ENCODE peak calls at places on chromosome 2, in four cellular contexts. K is NCI-H2081, Y is mucosa of descending colon, R is NCI-H1694 treated with DMSO at 0.1 percent for 48 hours. O is an unnamed sample.

GRCh38 chr2:135651717-135652116 is 89.9 kb upstream of the UBXN4 start:
- DNase-seq in K (no peak), Y (no peak), R (no peak), O (no peak)

GRCh38 chr2:123659120-123659519 is 366.0 kb upstream of the CNTNAP5 start:
- DNase-seq in K (no peak), Y (no peak), R (no peak), O (no peak)

GRCh38 chr2:63861220-63861822 is 19.6 kb downstream of the UGP2 start:
- DNase-seq in K (peak), Y (peak), R (peak), O (peak)

GRCh38 chr2:48474599-48475298 is 55.2 kb upstream of the STON1 start:
- DNase-seq in K (no peak), Y (no peak), R (no peak), O (no peak)

GRCh38 chr2:219688560-219689445 is 61.4 kb downstream of the SLC4A3 start:
- DNase-seq in K (no peak), Y (no peak), R (no peak), O (no peak)

GRCh38 chr2:234792566-234792965 is 159.3 kb upstream of the SH3BP4 start:
- DNase-seq in K (peak), Y (no peak), R (no peak), O (no peak)

GRCh38 chr2:215830313-215830712 is 183.0 kb downstream of the MREG start:
- DNase-seq in K (no peak), Y (peak), R (no peak), O (peak)

GRCh38 chr2:73290049-73290839 is 3.1 kb downstream of the EGR4 start:
- DNase-seq in K (peak), Y (peak), R (peak), O (peak)

GRCh38 chr2:237630216-237631000 is 3.0 kb downstream of the LRRFIP1 start:
- DNase-seq in K (no peak), Y (no peak), R (no peak), O (no peak)

GRCh38 chr2:177900091-177900490 is 172.5 kb downstream of the PDE11A start:
- DNase-seq in K (no peak), Y (no peak), R (no peak), O (no peak)

O was measured in SHP77.